ENCODE peak calls at places on chromosomes 13 and 19, in nine cellular contexts. One of them, this sample, is unnamed.

GRCh38 chr19:4715529-4716221 is 8.0 kb downstream of the DPP9 start:
- DNase-seq in breast epithelium: no peak
- DNase-seq in heart right ventricle: no peak
- DNase-seq in activated naive CD8-positive, alpha-beta T cell treated with anti-CD3 and anti-CD28 coated beads for 36 hours: no peak
- DNase-seq in activated T-cell treated with anti-CD3 and anti-CD28 coated beads, Interleukin-2, amount 50 U/mL, for 72 hours: no peak
- DNase-seq in T-helper 9 cell: no peak
- DNase-seq in progenitor cell of endocrine pancreas: no peak
- DNase-seq in astrocyte: no peak
- DNase-seq in GF-D8: no peak
- DNase-seq in this sample: no peak

GRCh38 chr19:28744943-28745342 is 468.0 kb downstream of the UQCRFS1 start:
- DNase-seq in breast epithelium: no peak
- DNase-seq in activated naive CD8-positive, alpha-beta T cell treated with anti-CD3 and anti-CD28 coated beads for 36 hours: no peak
- DNase-seq in activated T-cell treated with anti-CD3 and anti-CD28 coated beads, Interleukin-2, amount 50 U/mL, for 72 hours: no peak
- DNase-seq in heart right ventricle: no peak
- DNase-seq in progenitor cell of endocrine pancreas: no peak
- DNase-seq in GF-D8: no peak
- DNase-seq in astrocyte: no peak
- DNase-seq in T-helper 9 cell: no peak
- DNase-seq in this sample: no peak

GRCh38 chr19:1725100-1726064 is 27.9 kb upstream of the ONECUT3 start:
- DNase-seq in heart right ventricle: peak
- DNase-seq in breast epithelium: no peak
- DNase-seq in GF-D8: no peak
- DNase-seq in astrocyte: no peak
- DNase-seq in progenitor cell of endocrine pancreas: peak
- DNase-seq in T-helper 9 cell: peak
- DNase-seq in activated naive CD8-positive, alpha-beta T cell treated with anti-CD3 and anti-CD28 coated beads for 36 hours: peak
- DNase-seq in activated T-cell treated with anti-CD3 and anti-CD28 coated beads, Interleukin-2, amount 50 U/mL, for 72 hours: peak
- DNase-seq in this sample: no peak

GRCh38 chr13:75173457-75174356 is 308.3 kb downstream of the TBC1D4 start:
- DNase-seq in progenitor cell of endocrine pancreas: no peak
- DNase-seq in heart right ventricle: no peak
- DNase-seq in activated T-cell treated with anti-CD3 and anti-CD28 coated beads, Interleukin-2, amount 50 U/mL, for 72 hours: no peak
- DNase-seq in astrocyte: no peak
- DNase-seq in breast epithelium: no peak
- DNase-seq in T-helper 9 cell: no peak
- DNase-seq in activated naive CD8-positive, alpha-beta T cell treated with anti-CD3 and anti-CD28 coated beads for 36 hours: no peak
- DNase-seq in GF-D8: no peak
- DNase-seq in this sample: no peak

GRCh38 chr19:45395524-45396388 is 9.1 kb downstream of the PPP1R13L start:
- DNase-seq in astrocyte: no peak
- DNase-seq in GF-D8: no peak
- DNase-seq in heart right ventricle: no peak
- DNase-seq in breast epithelium: no peak
- DNase-seq in T-helper 9 cell: no peak
- DNase-seq in activated T-cell treated with anti-CD3 and anti-CD28 coated beads, Interleukin-2, amount 50 U/mL, for 72 hours: no peak
- DNase-seq in progenitor cell of endocrine pancreas: no peak
- DNase-seq in activated naive CD8-positive, alpha-beta T cell treated with anti-CD3 and anti-CD28 coated beads for 36 hours: no peak
- DNase-seq in this sample: no peak

GRCh38 chr13:101218484-101218883 is 197.8 kb downstream of the NALCN start:
- DNase-seq in breast epithelium: no peak
- DNase-seq in activated T-cell treated with anti-CD3 and anti-CD28 coated beads, Interleukin-2, amount 50 U/mL, for 72 hours: no peak
- DNase-seq in GF-D8: no peak
- DNase-seq in activated naive CD8-positive, alpha-beta T cell treated with anti-CD3 and anti-CD28 coated beads for 36 hours: no peak
- DNase-seq in astrocyte: no peak
- DNase-seq in heart right ventricle: no peak
- DNase-seq in progenitor cell of endocrine pancreas: no peak
- DNase-seq in T-helper 9 cell: no peak
- DNase-seq in this sample: no peak

GRCh38 chr13:30119476-30119875 is 187.9 kb downstream of the KATNAL1 start:
- DNase-seq in GF-D8: no peak
- DNase-seq in activated T-cell treated with anti-CD3 and anti-CD28 coated beads, Interleukin-2, amount 50 U/mL, for 72 hours: peak
- DNase-seq in activated naive CD8-positive, alpha-beta T cell treated with anti-CD3 and anti-CD28 coated beads for 36 hours: no peak
- DNase-seq in progenitor cell of endocrine pancreas: no peak
- DNase-seq in heart right ventricle: no peak
- DNase-seq in T-helper 9 cell: no peak
- DNase-seq in astrocyte: peak
- DNase-seq in breast epithelium: peak
- DNase-seq in this sample: no peak

GRCh38 chr19:917323-918151 is at the start of gene KISS1R:
- DNase-seq in breast epithelium: no peak
- DNase-seq in GF-D8: no peak
- DNase-seq in activated naive CD8-positive, alpha-beta T cell treated with anti-CD3 and anti-CD28 coated beads for 36 hours: peak
- DNase-seq in progenitor cell of endocrine pancreas: peak
- DNase-seq in T-helper 9 cell: no peak
- DNase-seq in activated T-cell treated with anti-CD3 and anti-CD28 coated beads, Interleukin-2, amount 50 U/mL, for 72 hours: peak
- DNase-seq in astrocyte: no peak
- DNase-seq in heart right ventricle: no peak
- DNase-seq in this sample: peak

GRCh38 chr13:99303863-99304521 is 3.2 kb downstream of the GPR183 start:
- DNase-seq in astrocyte: no peak
- DNase-seq in T-helper 9 cell: peak
- DNase-seq in activated naive CD8-positive, alpha-beta T cell treated with anti-CD3 and anti-CD28 coated beads for 36 hours: peak
- DNase-seq in activated T-cell treated with anti-CD3 and anti-CD28 coated beads, Interleukin-2, amount 50 U/mL, for 72 hours: peak
- DNase-seq in breast epithelium: no peak
- DNase-seq in GF-D8: no peak
- DNase-seq in heart right ventricle: no peak
- DNase-seq in progenitor cell of endocrine pancreas: no peak
- DNase-seq in this sample: peak

GRCh38 chr19:45569619-45570421 is 14.8 kb downstream of the OPA3 start:
- DNase-seq in activated T-cell treated with anti-CD3 and anti-CD28 coated beads, Interleukin-2, amount 50 U/mL, for 72 hours: peak
- DNase-seq in activated naive CD8-positive, alpha-beta T cell treated with anti-CD3 and anti-CD28 coated beads for 36 hours: peak
- DNase-seq in T-helper 9 cell: peak
- DNase-seq in heart right ventricle: peak
- DNase-seq in progenitor cell of endocrine pancreas: peak
- DNase-seq in GF-D8: no peak
- DNase-seq in astrocyte: no peak
- DNase-seq in breast epithelium: no peak
- DNase-seq in this sample: peak

GRCh38 chr13:111586291-111586690 is 265.8 kb downstream of the TEX29 start:
- DNase-seq in heart right ventricle: no peak
- DNase-seq in activated naive CD8-positive, alpha-beta T cell treated with anti-CD3 and anti-CD28 coated beads for 36 hours: no peak
- DNase-seq in GF-D8: no peak
- DNase-seq in T-helper 9 cell: no peak
- DNase-seq in breast epithelium: no peak
- DNase-seq in progenitor cell of endocrine pancreas: no peak
- DNase-seq in astrocyte: no peak
- DNase-seq in activated T-cell treated with anti-CD3 and anti-CD28 coated beads, Interleukin-2, amount 50 U/mL, for 72 hours: no peak
- DNase-seq in this sample: peak

GRCh38 chr19:12665281-12665573 is 1.3 kb downstream of the MAN2B1 start:
- DNase-seq in T-helper 9 cell: no peak
- DNase-seq in breast epithelium: no peak
- DNase-seq in activated naive CD8-positive, alpha-beta T cell treated with anti-CD3 and anti-CD28 coated beads for 36 hours: peak
- DNase-seq in heart right ventricle: no peak
- DNase-seq in astrocyte: no peak
- DNase-seq in activated T-cell treated with anti-CD3 and anti-CD28 coated beads, Interleukin-2, amount 50 U/mL, for 72 hours: peak
- DNase-seq in GF-D8: peak
- DNase-seq in progenitor cell of endocrine pancreas: no peak
- DNase-seq in this sample: peak

GRCh38 chr19:35410487-35410886 is 37.6 kb upstream of the FFAR2 start:
- DNase-seq in astrocyte: no peak
- DNase-seq in activated T-cell treated with anti-CD3 and anti-CD28 coated beads, Interleukin-2, amount 50 U/mL, for 72 hours: no peak
- DNase-seq in heart right ventricle: no peak
- DNase-seq in progenitor cell of endocrine pancreas: no peak
- DNase-seq in T-helper 9 cell: no peak
- DNase-seq in activated naive CD8-positive, alpha-beta T cell treated with anti-CD3 and anti-CD28 coated beads for 36 hours: no peak
- DNase-seq in GF-D8: no peak
- DNase-seq in breast epithelium: no peak
- DNase-seq in this sample: no peak

This sample was measured in aorta.